ENCODE peak calls at places on chromosomes 11 and 22, in six cellular contexts. One of them, this sample, is unnamed.

GRCh38 chr22:50226224-50227165 is 18.3 kb downstream of the TUBGCP6 start:
- DNase-seq in stimulated activated CD8-positive, alpha-beta memory T cell treated with anti-CD3 and anti-CD28 coated beads, Interleukin-15, amount 100 ng/mL, for 1 hour: no peak
- DNase-seq in epithelial cell of esophagus: no peak
- DNase-seq in iris pigment epithelial cell: no peak
- DNase-seq in NCI-H1694: no peak
- DNase-seq in AG04449: no peak
- DNase-seq in this sample: no peak

GRCh38 chr11:125001073-125001764 is 47.2 kb downstream of the CCDC15 start:
- DNase-seq in stimulated activated CD8-positive, alpha-beta memory T cell treated with anti-CD3 and anti-CD28 coated beads, Interleukin-15, amount 100 ng/mL, for 1 hour: no peak
- DNase-seq in epithelial cell of esophagus: peak; percentile 43
- DNase-seq in iris pigment epithelial cell: peak; percentile 11
- DNase-seq in NCI-H1694: no peak
- DNase-seq in AG04449: no peak
- DNase-seq in this sample: no peak

GRCh38 chr11:3616721-3617460 is 24.9 kb downstream of the ART5 start:
- DNase-seq in stimulated activated CD8-positive, alpha-beta memory T cell treated with anti-CD3 and anti-CD28 coated beads, Interleukin-15, amount 100 ng/mL, for 1 hour: no peak
- DNase-seq in epithelial cell of esophagus: no peak
- DNase-seq in iris pigment epithelial cell: peak; percentile 24
- DNase-seq in NCI-H1694: no peak
- DNase-seq in AG04449: no peak
- DNase-seq in this sample: no peak

GRCh38 chr22:46105494-46106278 is 44.6 kb upstream of the PPARA start:
- DNase-seq in stimulated activated CD8-positive, alpha-beta memory T cell treated with anti-CD3 and anti-CD28 coated beads, Interleukin-15, amount 100 ng/mL, for 1 hour: no peak
- DNase-seq in epithelial cell of esophagus: peak; percentile 81
- DNase-seq in iris pigment epithelial cell: peak; percentile 80
- DNase-seq in NCI-H1694: no peak
- DNase-seq in AG04449: peak; percentile 51
- DNase-seq in this sample: no peak

GRCh38 chr11:35418282-35418846 is 994 bp downstream of the SLC1A2 start:
- DNase-seq in stimulated activated CD8-positive, alpha-beta memory T cell treated with anti-CD3 and anti-CD28 coated beads, Interleukin-15, amount 100 ng/mL, for 1 hour: no peak
- DNase-seq in epithelial cell of esophagus: peak; percentile 13
- DNase-seq in iris pigment epithelial cell: no peak
- DNase-seq in NCI-H1694: no peak
- DNase-seq in AG04449: no peak
- DNase-seq in this sample: no peak

GRCh38 chr11:125952973-125953372 is 7.1 kb downstream of the VSIG10L2 start:
- DNase-seq in stimulated activated CD8-positive, alpha-beta memory T cell treated with anti-CD3 and anti-CD28 coated beads, Interleukin-15, amount 100 ng/mL, for 1 hour: no peak
- DNase-seq in epithelial cell of esophagus: no peak
- DNase-seq in iris pigment epithelial cell: no peak
- DNase-seq in NCI-H1694: no peak
- DNase-seq in AG04449: no peak
- DNase-seq in this sample: no peak

GRCh38 chr22:46595545-46595944 is 24.6 kb upstream of the GRAMD4 start:
- DNase-seq in stimulated activated CD8-positive, alpha-beta memory T cell treated with anti-CD3 and anti-CD28 coated beads, Interleukin-15, amount 100 ng/mL, for 1 hour: no peak
- DNase-seq in epithelial cell of esophagus: no peak
- DNase-seq in iris pigment epithelial cell: no peak
- DNase-seq in NCI-H1694: no peak
- DNase-seq in AG04449: no peak
- DNase-seq in this sample: no peak

GRCh38 chr22:45318168-45318557 is 8.4 kb downstream of the FAM118A start:
- DNase-seq in stimulated activated CD8-positive, alpha-beta memory T cell treated with anti-CD3 and anti-CD28 coated beads, Interleukin-15, amount 100 ng/mL, for 1 hour: peak; percentile 75
- DNase-seq in epithelial cell of esophagus: peak; percentile 79
- DNase-seq in iris pigment epithelial cell: peak; percentile 96
- DNase-seq in NCI-H1694: no peak
- DNase-seq in AG04449: peak; percentile 70
- DNase-seq in this sample: peak; percentile 81

GRCh38 chr22:32448980-32449379 is 15.3 kb downstream of the BPIFC start:
- DNase-seq in stimulated activated CD8-positive, alpha-beta memory T cell treated with anti-CD3 and anti-CD28 coated beads, Interleukin-15, amount 100 ng/mL, for 1 hour: no peak
- DNase-seq in epithelial cell of esophagus: peak; percentile 89
- DNase-seq in iris pigment epithelial cell: no peak
- DNase-seq in NCI-H1694: no peak
- DNase-seq in AG04449: no peak
- DNase-seq in this sample: no peak

GRCh38 chr11:32279672-32280071 is 155.7 kb downstream of the WT1 start:
- DNase-seq in stimulated activated CD8-positive, alpha-beta memory T cell treated with anti-CD3 and anti-CD28 coated beads, Interleukin-15, amount 100 ng/mL, for 1 hour: no peak
- DNase-seq in epithelial cell of esophagus: no peak
- DNase-seq in iris pigment epithelial cell: no peak
- DNase-seq in NCI-H1694: no peak
- DNase-seq in AG04449: no peak
- DNase-seq in this sample: no peak

GRCh38 chr22:38038426-38038825 is 18.8 kb upstream of the PICK1 start:
- DNase-seq in stimulated activated CD8-positive, alpha-beta memory T cell treated with anti-CD3 and anti-CD28 coated beads, Interleukin-15, amount 100 ng/mL, for 1 hour: no peak
- DNase-seq in epithelial cell of esophagus: no peak
- DNase-seq in iris pigment epithelial cell: no peak
- DNase-seq in NCI-H1694: no peak
- DNase-seq in AG04449: no peak
- DNase-seq in this sample: no peak

GRCh38 chr22:23243006-23243573 is 62.8 kb downstream of the BCR start:
- DNase-seq in stimulated activated CD8-positive, alpha-beta memory T cell treated with anti-CD3 and anti-CD28 coated beads, Interleukin-15, amount 100 ng/mL, for 1 hour: peak; percentile 41
- DNase-seq in epithelial cell of esophagus: no peak
- DNase-seq in iris pigment epithelial cell: no peak
- DNase-seq in NCI-H1694: no peak
- DNase-seq in AG04449: no peak
- DNase-seq in this sample: peak; percentile 32

GRCh38 chr11:65851083-65851579 is 6.8 kb downstream of the CFL1 start:
- DNase-seq in stimulated activated CD8-positive, alpha-beta memory T cell treated with anti-CD3 and anti-CD28 coated beads, Interleukin-15, amount 100 ng/mL, for 1 hour: no peak
- DNase-seq in epithelial cell of esophagus: no peak
- DNase-seq in iris pigment epithelial cell: no peak
- DNase-seq in NCI-H1694: no peak
- DNase-seq in AG04449: no peak
- DNase-seq in this sample: no peak

GRCh38 chr22:20392983-20393704 is 807 bp upstream of the ZNF74 start:
- DNase-seq in stimulated activated CD8-positive, alpha-beta memory T cell treated with anti-CD3 and anti-CD28 coated beads, Interleukin-15, amount 100 ng/mL, for 1 hour: no peak
- DNase-seq in epithelial cell of esophagus: no peak
- DNase-seq in iris pigment epithelial cell: no peak
- DNase-seq in NCI-H1694: no peak
- DNase-seq in AG04449: no peak
- DNase-seq in this sample: no peak

GRCh38 chr11:122645847-122646246 is 9.7 kb upstream of the UBASH3B start:
- DNase-seq in stimulated activated CD8-positive, alpha-beta memory T cell treated with anti-CD3 and anti-CD28 coated beads, Interleukin-15, amount 100 ng/mL, for 1 hour: no peak
- DNase-seq in epithelial cell of esophagus: no peak
- DNase-seq in iris pigment epithelial cell: no peak
- DNase-seq in NCI-H1694: no peak
- DNase-seq in AG04449: no peak
- DNase-seq in this sample: no peak

GRCh38 chr11:64804346-64805210 is 1.6 kb upstream of the MAP4K2 start:
- DNase-seq in stimulated activated CD8-positive, alpha-beta memory T cell treated with anti-CD3 and anti-CD28 coated beads, Interleukin-15, amount 100 ng/mL, for 1 hour: no peak
- DNase-seq in epithelial cell of esophagus: no peak
- DNase-seq in iris pigment epithelial cell: no peak
- DNase-seq in NCI-H1694: no peak
- DNase-seq in AG04449: no peak
- DNase-seq in this sample: no peak

GRCh38 chr11:16942342-16942741 is 71.9 kb downstream of the PLEKHA7 start:
- DNase-seq in stimulated activated CD8-positive, alpha-beta memory T cell treated with anti-CD3 and anti-CD28 coated beads, Interleukin-15, amount 100 ng/mL, for 1 hour: no peak
- DNase-seq in epithelial cell of esophagus: no peak
- DNase-seq in iris pigment epithelial cell: no peak
- DNase-seq in NCI-H1694: no peak
- DNase-seq in AG04449: no peak
- DNase-seq in this sample: no peak

GRCh38 chr11:118106789-118107335 is 20.1 kb upstream of the SMIM35 start:
- DNase-seq in stimulated activated CD8-positive, alpha-beta memory T cell treated with anti-CD3 and anti-CD28 coated beads, Interleukin-15, amount 100 ng/mL, for 1 hour: no peak
- DNase-seq in epithelial cell of esophagus: peak; percentile 72
- DNase-seq in iris pigment epithelial cell: no peak
- DNase-seq in NCI-H1694: no peak
- DNase-seq in AG04449: peak; percentile 5
- DNase-seq in this sample: no peak

GRCh38 chr22:45564349-45565030 is 61.8 kb downstream of the FBLN1 start:
- DNase-seq in stimulated activated CD8-positive, alpha-beta memory T cell treated with anti-CD3 and anti-CD28 coated beads, Interleukin-15, amount 100 ng/mL, for 1 hour: no peak
- DNase-seq in epithelial cell of esophagus: no peak
- DNase-seq in iris pigment epithelial cell: no peak
- DNase-seq in NCI-H1694: peak; percentile 13
- DNase-seq in AG04449: no peak
- DNase-seq in this sample: no peak

GRCh38 chr11:47443028-47443700 is 5.8 kb downstream of the RAPSN start:
- DNase-seq in stimulated activated CD8-positive, alpha-beta memory T cell treated with anti-CD3 and anti-CD28 coated beads, Interleukin-15, amount 100 ng/mL, for 1 hour: no peak
- DNase-seq in epithelial cell of esophagus: no peak
- DNase-seq in iris pigment epithelial cell: no peak
- DNase-seq in NCI-H1694: peak; percentile 63
- DNase-seq in AG04449: no peak
- DNase-seq in this sample: no peak

GRCh38 chr11:102708654-102709053 is 3.1 kb upstream of the MMP27 start:
- DNase-seq in stimulated activated CD8-positive, alpha-beta memory T cell treated with anti-CD3 and anti-CD28 coated beads, Interleukin-15, amount 100 ng/mL, for 1 hour: no peak
- DNase-seq in epithelial cell of esophagus: no peak
- DNase-seq in iris pigment epithelial cell: no peak
- DNase-seq in NCI-H1694: no peak
- DNase-seq in AG04449: no peak
- DNase-seq in this sample: no peak

GRCh38 chr11:68987211-68987610 is 6.4 kb upstream of the MRGPRD start:
- DNase-seq in stimulated activated CD8-positive, alpha-beta memory T cell treated with anti-CD3 and anti-CD28 coated beads, Interleukin-15, amount 100 ng/mL, for 1 hour: no peak
- DNase-seq in epithelial cell of esophagus: no peak
- DNase-seq in iris pigment epithelial cell: no peak
- DNase-seq in NCI-H1694: no peak
- DNase-seq in AG04449: no peak
- DNase-seq in this sample: no peak

GRCh38 chr11:2929511-2929879 is 275 bp upstream of the PHLDA2 start:
- DNase-seq in stimulated activated CD8-positive, alpha-beta memory T cell treated with anti-CD3 and anti-CD28 coated beads, Interleukin-15, amount 100 ng/mL, for 1 hour: no peak
- DNase-seq in epithelial cell of esophagus: peak; percentile 87
- DNase-seq in iris pigment epithelial cell: peak; percentile 86
- DNase-seq in NCI-H1694: no peak
- DNase-seq in AG04449: no peak
- DNase-seq in this sample: no peak

GRCh38 chr11:62324738-62325556 is 12.3 kb upstream of the ASRGL1 start:
- DNase-seq in stimulated activated CD8-positive, alpha-beta memory T cell treated with anti-CD3 and anti-CD28 coated beads, Interleukin-15, amount 100 ng/mL, for 1 hour: peak; percentile 28
- DNase-seq in epithelial cell of esophagus: peak; percentile 47
- DNase-seq in iris pigment epithelial cell: peak; percentile 70
- DNase-seq in NCI-H1694: peak; percentile 23
- DNase-seq in AG04449: no peak
- DNase-seq in this sample: peak; percentile 8

GRCh38 chr11:69509381-69509780 is 27.9 kb downstream of the LINC01488 start:
- DNase-seq in stimulated activated CD8-positive, alpha-beta memory T cell treated with anti-CD3 and anti-CD28 coated beads, Interleukin-15, amount 100 ng/mL, for 1 hour: no peak
- DNase-seq in epithelial cell of esophagus: no peak
- DNase-seq in iris pigment epithelial cell: no peak
- DNase-seq in NCI-H1694: no peak
- DNase-seq in AG04449: no peak
- DNase-seq in this sample: no peak

GRCh38 chr11:82546556-82547162 is 187.0 kb downstream of the FAM181B start:
- DNase-seq in stimulated activated CD8-positive, alpha-beta memory T cell treated with anti-CD3 and anti-CD28 coated beads, Interleukin-15, amount 100 ng/mL, for 1 hour: no peak
- DNase-seq in epithelial cell of esophagus: peak; percentile 56
- DNase-seq in iris pigment epithelial cell: no peak
- DNase-seq in NCI-H1694: peak; percentile 1
- DNase-seq in AG04449: no peak
- DNase-seq in this sample: no peak

GRCh38 chr11:86067230-86068137 is 1.4 kb downstream of the PICALM start:
- DNase-seq in stimulated activated CD8-positive, alpha-beta memory T cell treated with anti-CD3 and anti-CD28 coated beads, Interleukin-15, amount 100 ng/mL, for 1 hour: no peak
- DNase-seq in epithelial cell of esophagus: peak; percentile 42
- DNase-seq in iris pigment epithelial cell: no peak
- DNase-seq in NCI-H1694: no peak
- DNase-seq in AG04449: no peak
- DNase-seq in this sample: no peak

GRCh38 chr22:21051145-21051835 is 5.5 kb downstream of the LRRC74B start:
- DNase-seq in stimulated activated CD8-positive, alpha-beta memory T cell treated with anti-CD3 and anti-CD28 coated beads, Interleukin-15, amount 100 ng/mL, for 1 hour: no peak
- DNase-seq in epithelial cell of esophagus: no peak
- DNase-seq in iris pigment epithelial cell: no peak
- DNase-seq in NCI-H1694: peak; percentile 66
- DNase-seq in AG04449: no peak
- DNase-seq in this sample: no peak

GRCh38 chr22:36368359-36368983 is 19.3 kb downstream of the MYH9 start:
- DNase-seq in stimulated activated CD8-positive, alpha-beta memory T cell treated with anti-CD3 and anti-CD28 coated beads, Interleukin-15, amount 100 ng/mL, for 1 hour: no peak
- DNase-seq in epithelial cell of esophagus: peak; percentile 38
- DNase-seq in iris pigment epithelial cell: peak; percentile 87
- DNase-seq in NCI-H1694: no peak
- DNase-seq in AG04449: no peak
- DNase-seq in this sample: no peak

GRCh38 chr11:112835556-112835955 is 125.7 kb upstream of the NCAM1 start:
- DNase-seq in stimulated activated CD8-positive, alpha-beta memory T cell treated with anti-CD3 and anti-CD28 coated beads, Interleukin-15, amount 100 ng/mL, for 1 hour: no peak
- DNase-seq in epithelial cell of esophagus: no peak
- DNase-seq in iris pigment epithelial cell: no peak
- DNase-seq in NCI-H1694: no peak
- DNase-seq in AG04449: no peak
- DNase-seq in this sample: no peak

GRCh38 chr22:46303347-46303965 is 6.8 kb downstream of the GTSE1 start:
- DNase-seq in stimulated activated CD8-positive, alpha-beta memory T cell treated with anti-CD3 and anti-CD28 coated beads, Interleukin-15, amount 100 ng/mL, for 1 hour: no peak
- DNase-seq in epithelial cell of esophagus: peak; percentile 30
- DNase-seq in iris pigment epithelial cell: peak; percentile 37
- DNase-seq in NCI-H1694: no peak
- DNase-seq in AG04449: no peak
- DNase-seq in this sample: no peak